ENCODE peak calls at places on chromosome 2, in seven cellular contexts. N is pons; F is activated naive CD8-positive, alpha-beta T cell treated with anti-CD3 and anti-CD28 coated beads, Interleukin-2, amount 10 ng/mL, durations not matched to agents 7 days and 5 days; J is HT1080; D is psoas muscle; R is activated T-cell treated with anti-CD3 and anti-CD28 coated beads, Interleukin-2, amount 50 U/mL, for 4 hours; Z is activated CD4-positive, alpha-beta T cell treated with anti-CD3 and anti-CD28 coated beads, Interleukin-2, amount 50 U/mL, for 1 hour. K is an unnamed sample.

GRCh38 chr2:16626497-16626896 is 39.1 kb downstream of the CYRIA start:
- DNase-seq in N (no peak), F (no peak), J (peak), D (peak), R (no peak), Z (no peak), K (peak)

GRCh38 chr2:116719841-116720240 is 1094.7 kb upstream of the DDX18 start:
- DNase-seq in N (no peak), F (no peak), J (peak), D (no peak), R (no peak), Z (no peak), K (no peak)

GRCh38 chr2:240934701-240935100 is 28.6 kb downstream of the CROCC2 start:
- DNase-seq in N (no peak), F (no peak), J (no peak), D (peak), R (peak), Z (no peak), K (no peak)

GRCh38 chr2:28359222-28360065 is 33.2 kb upstream of the FOSL2 start:
- DNase-seq in N (peak), F (peak), J (peak), D (peak), R (peak), Z (peak), K (no peak)

GRCh38 chr2:27651056-27651455 is 12.4 kb downstream of the SUPT7L start:
- DNase-seq in N (no peak), F (no peak), J (no peak), D (no peak), R (no peak), Z (no peak), K (no peak)

GRCh38 chr2:223596208-223596607 is 6.0 kb downstream of the SCG2 start:
- DNase-seq in N (no peak), F (no peak), J (no peak), D (no peak), R (no peak), Z (no peak), K (no peak)

GRCh38 chr2:96608459-96609455 is 29.4 kb downstream of the KANSL3 start:
- DNase-seq in N (no peak), F (no peak), J (no peak), D (peak), R (no peak), Z (no peak), K (no peak)

GRCh38 chr2:183264890-183265535 is 140.8 kb downstream of the NUP35 start:
- DNase-seq in N (no peak), F (no peak), J (no peak), D (no peak), R (no peak), Z (no peak), K (no peak)

GRCh38 chr2:109369671-109370191 is 240.7 kb downstream of the SH3RF3 start:
- DNase-seq in N (no peak), F (no peak), J (no peak), D (no peak), R (no peak), Z (no peak), K (no peak)

GRCh38 chr2:187252063-187252462 is 196.0 kb downstream of the CALCRL start:
- DNase-seq in N (no peak), F (no peak), J (no peak), D (no peak), R (no peak), Z (no peak), K (no peak)

GRCh38 chr2:60479226-60480088 is 74.0 kb downstream of the BCL11A start:
- DNase-seq in N (no peak), F (no peak), J (no peak), D (no peak), R (no peak), Z (no peak), K (no peak)

GRCh38 chr2:51789908-51790307 is 758.0 kb upstream of the NRXN1 start:
- DNase-seq in N (no peak), F (no peak), J (no peak), D (no peak), R (no peak), Z (no peak), K (no peak)

GRCh38 chr2:102893870-102894269 is 132.0 kb downstream of the TMEM182 start:
- DNase-seq in N (no peak), F (no peak), J (no peak), D (no peak), R (no peak), Z (no peak), K (no peak)

GRCh38 chr2:38750793-38751042 is 443 bp downstream of the SRSF7 start:
- DNase-seq in N (peak), F (no peak), J (no peak), D (peak), R (peak), Z (peak), K (peak)

GRCh38 chr2:191678437-191679110 is 638 bp downstream of the NABP1 start:
- DNase-seq in N (peak), F (peak), J (peak), D (peak), R (peak), Z (peak), K (peak)

K was measured in A673.